ENCODE peak calls at places on chromosome 22, in five cellular contexts. H, X, R, W and N are unnamed samples.
A peak's percentile ranks its signal among the peaks of the same experiment; 100 is the strongest.

GRCh38 chr22:35400335-35400680 is 368 bp downstream of the MCM5 start:
- DNase-seq in H (no peak), X (no peak), R (no peak), W (no peak), N (peak; percentile 39)

GRCh38 chr22:50293441-50294318 is 13.8 kb downstream of the PLXNB2 start:
- DNase-seq in H (no peak), X (peak; percentile 75), R (peak; percentile 87), W (peak; percentile 68), N (peak; percentile 85)

GRCh38 chr22:30474683-30475424 is 3.0 kb upstream of the SEC14L3 start:
- DNase-seq in H (no peak), X (no peak), R (no peak), W (no peak), N (peak; percentile 64)

GRCh38 chr22:30210235-30210831 is 36.2 kb downstream of the LIF start:
- DNase-seq in H (no peak), X (no peak), R (no peak), W (no peak), N (peak; percentile 43)

GRCh38 chr22:22394589-22394988 is 114.0 kb downstream of the ZNF280B start:
- DNase-seq in H (no peak), X (no peak), R (no peak), W (no peak), N (no peak)

GRCh38 chr22:39959640-39960447 is at the start of gene TMA7B:
- DNase-seq in H (no peak), X (peak; percentile 60), R (no peak), W (no peak), N (peak; percentile 86)

GRCh38 chr22:38882972-38883622 is 11.1 kb upstream of the CBX6 start:
- DNase-seq in H (no peak), X (no peak), R (no peak), W (no peak), N (no peak)

GRCh38 chr22:27270818-27271510 is 530.6 kb downstream of the MN1 start:
- DNase-seq in H (no peak), X (no peak), R (no peak), W (peak; percentile 18), N (no peak)

GRCh38 chr22:27911329-27911728 is 7.7 kb downstream of the PITPNB start:
- DNase-seq in H (no peak), X (no peak), R (no peak), W (no peak), N (no peak)

GRCh38 chr22:39135092-39135896 is 17.2 kb downstream of the CBX7 start:
- DNase-seq in H (peak; percentile 73), X (peak; percentile 30), R (peak; percentile 43), W (no peak), N (peak; percentile 79)

GRCh38 chr22:19821523-19822300 is 33.0 kb downstream of the GNB1L start:
- DNase-seq in H (no peak), X (no peak), R (no peak), W (peak; percentile 1), N (no peak)

GRCh38 chr22:50030315-50031188 is 18.0 kb upstream of the IL17REL start:
- DNase-seq in H (peak; percentile 93), X (peak; percentile 56), R (peak; percentile 75), W (peak; percentile 62), N (peak; percentile 71)

GRCh38 chr22:33917744-33918406 is 2.4 kb downstream of the LARGE1 start:
- DNase-seq in H (no peak), X (no peak), R (no peak), W (no peak), N (peak; percentile 72)

GRCh38 chr22:45997775-45998637 is 21.0 kb upstream of the WNT7B start:
- DNase-seq in H (peak; percentile 73), X (no peak), R (no peak), W (no peak), N (no peak)

GRCh38 chr22:20650294-20651207 is 123.4 kb upstream of the SERPIND1 start:
- DNase-seq in H (no peak), X (no peak), R (no peak), W (no peak), N (no peak)

GRCh38 chr22:44807915-44808690 is 55.7 kb downstream of the ARHGAP8 start:
- DNase-seq in H (peak; percentile 36), X (no peak), R (no peak), W (no peak), N (peak; percentile 69)

GRCh38 chr22:33329398-33329797 is 271.2 kb upstream of the SYN3 start:
- DNase-seq in H (no peak), X (no peak), R (no peak), W (no peak), N (no peak)

GRCh38 chr22:47967841-47968240 is 1205.4 kb downstream of the TBC1D22A start:
- DNase-seq in H (no peak), X (no peak), R (no peak), W (no peak), N (no peak)

GRCh38 chr22:43345356-43345755 is 2.2 kb upstream of the SCUBE1 start:
- DNase-seq in H (no peak), X (no peak), R (no peak), W (no peak), N (no peak)

GRCh38 chr22:43345761-43346261 is 2.6 kb upstream of the SCUBE1 start:
- DNase-seq in H (no peak), X (no peak), R (no peak), W (no peak), N (peak; percentile 25)

GRCh38 chr22:43343262-43343988 is at the start of gene SCUBE1:
- DNase-seq in H (peak; percentile 82), X (peak; percentile 9), R (peak; percentile 66), W (peak; percentile 86), N (peak; percentile 66)

GRCh38 chr22:43341565-43341964 is 1.6 kb downstream of the SCUBE1 start:
- DNase-seq in H (no peak), X (no peak), R (no peak), W (no peak), N (no peak)

DNA sequence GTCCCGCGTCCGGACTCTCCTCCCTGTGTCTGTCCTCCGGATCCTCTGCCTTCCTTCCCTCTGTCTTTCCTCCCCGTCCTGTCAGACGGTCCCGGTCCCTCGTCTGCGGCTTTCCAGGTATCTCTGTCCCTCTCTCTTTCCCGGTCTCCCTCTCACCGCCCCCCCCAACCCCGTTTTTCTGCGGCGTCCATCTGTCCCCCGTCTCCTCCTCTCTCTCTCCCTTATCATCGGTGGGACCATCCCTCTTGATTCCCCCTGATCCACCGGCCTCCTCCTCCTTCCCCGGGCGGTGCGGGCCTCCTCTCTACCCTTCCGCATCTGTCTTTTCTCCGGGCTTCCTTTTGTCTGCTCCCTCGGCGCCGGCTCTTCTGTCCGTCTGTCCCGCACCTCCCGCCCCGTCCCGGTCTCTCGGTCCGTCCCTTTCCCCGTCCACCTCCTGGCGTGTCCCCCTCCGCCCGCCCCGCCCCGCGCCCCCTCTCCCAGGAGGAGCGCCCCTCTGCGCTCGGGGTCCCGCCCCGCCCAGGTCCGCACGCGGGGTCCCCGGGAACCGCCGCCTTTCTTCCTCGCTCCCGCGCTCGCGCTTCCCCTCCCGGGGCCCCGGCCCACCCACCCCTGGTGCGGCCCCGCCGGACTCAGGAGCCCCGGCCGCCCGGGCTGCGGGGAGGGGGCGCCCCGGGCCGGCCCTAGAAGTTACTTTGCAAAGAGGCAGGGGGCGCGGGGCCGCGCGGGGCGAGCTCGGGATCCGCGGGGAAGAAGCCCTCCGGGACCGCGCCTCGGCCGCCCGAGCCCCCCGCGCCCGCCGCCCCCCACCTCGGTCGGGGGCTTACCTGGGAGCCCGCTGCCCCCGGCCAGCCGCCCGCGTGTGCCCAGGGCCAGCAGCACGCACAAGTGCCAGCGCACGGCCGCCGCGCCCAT is 568 bp downstream of the SCUBE1 start:
- DNase-seq in H (no peak), X (no peak), R (no peak), W (no peak), N (no peak)
- H3K4me3 ChIP-seq in H (peak overlapping the region; percentile 27), X (no peak overlapping the region), R (peak overlapping the region; percentile 7), W (peak overlapping the region; percentile 29), N (no peak overlapping the region)

GRCh38 chr22:25780673-25781072 is 38.7 kb downstream of the MYO18B start:
- DNase-seq in H (no peak), X (no peak), R (no peak), W (no peak), N (no peak)

GRCh38 chr22:25781801-25782200 is 39.8 kb downstream of the MYO18B start:
- DNase-seq in H (no peak), X (no peak), R (no peak), W (no peak), N (no peak)

GRCh38 chr22:25777870-25778269 is 35.9 kb downstream of the MYO18B start:
- DNase-seq in H (no peak), X (peak; percentile 38), R (no peak), W (no peak), N (no peak)

GRCh38 chr22:25779426-25779825 is 37.4 kb downstream of the MYO18B start:
- DNase-seq in H (no peak), X (no peak), R (no peak), W (no peak), N (no peak)

GRCh38 chr22:25779890-25780289 is 37.9 kb downstream of the MYO18B start:
- DNase-seq in H (no peak), X (no peak), R (no peak), W (no peak), N (no peak)
- H3K4me3 ChIP-seq in H (no peak overlapping the region), X (no peak overlapping the region), R (no peak overlapping the region), W (no peak overlapping the region), N (no peak overlapping the region)

GRCh38 chr22:23402275-23403151 is 177.6 kb downstream of the IGLL1 start:
- DNase-seq in H (peak; percentile 93), X (peak; percentile 29), R (peak; percentile 55), W (peak; percentile 87), N (peak; percentile 92)

GRCh38 chr22:23403152-23403719 is 176.9 kb downstream of the IGLL1 start:
- DNase-seq in H (peak; percentile 69), X (no peak), R (no peak), W (peak; percentile 33), N (no peak)

GRCh38 chr22:23400286-23400981 is 179.7 kb downstream of the IGLL1 start:
- DNase-seq in H (peak; percentile 67), X (no peak), R (peak; percentile 38), W (no peak), N (no peak)

GRCh38 chr22:23401111-23401909 is 178.8 kb downstream of the IGLL1 start:
- DNase-seq in H (peak; percentile 77), X (peak; percentile 32), R (peak; percentile 45), W (peak; percentile 46), N (peak; percentile 64)

GRCh38 chr22:23401910-23402274 is 178.2 kb downstream of the IGLL1 start:
- DNase-seq in H (peak; percentile 76), X (no peak), R (no peak), W (peak; percentile 55), N (no peak)
- H3K4me3 ChIP-seq in H (peak overlapping the region; percentile 57), X (no peak overlapping the region), R (no peak overlapping the region), W (peak overlapping the region; percentile 26), N (peak overlapping the region; percentile 48)

GRCh38 chr22:36409911-36410756 is 22.4 kb upstream of the MYH9 start:
- DNase-seq in H (peak; percentile 99), X (no peak), R (peak; percentile 76), W (peak; percentile 95), N (peak; percentile 100)
- H3K4me3 ChIP-seq in H (peak overlapping the region; percentile 30), X (no peak overlapping the region), R (no peak overlapping the region), W (peak overlapping the region; percentile 15), N (peak overlapping the region; percentile 65)

GRCh38 chr22:37618072-37618656 is 9.5 kb downstream of the GGA1 start:
- DNase-seq in H (no peak), X (no peak), R (no peak), W (no peak), N (no peak)
- H3K4me3 ChIP-seq in H (no peak overlapping the region), X (no peak overlapping the region), R (no peak overlapping the region), W (no peak overlapping the region), N (no peak overlapping the region)